ENCODE peak calls at places on chromosomes 6 and 20, in eight cellular contexts. One of them, this sample, is unnamed.

GRCh38 chr20:24611360-24612140 is 142.1 kb downstream of the SYNDIG1 start:
- DNase-seq in GM12892: no peak
- DNase-seq in Peyer's patch: no peak
- DNase-seq in suprapubic skin: no peak
- DNase-seq in body of pancreas: no peak
- DNase-seq in adrenal gland: no peak
- DNase-seq in heart left ventricle: no peak
- DNase-seq in H54: no peak
- DNase-seq in this sample: no peak

GRCh38 chr20:330233-331149 is 5.1 kb downstream of the SOX12 start:
- DNase-seq in heart left ventricle: peak; percentile 49
- DNase-seq in body of pancreas: peak; percentile 63
- DNase-seq in Peyer's patch: peak; percentile 77
- DNase-seq in GM12892: peak; percentile 68
- DNase-seq in suprapubic skin: no peak
- DNase-seq in H54: peak; percentile 72
- DNase-seq in adrenal gland: peak; percentile 67
- DNase-seq in this sample: no peak

GRCh38 chr6:117503211-117503610 is 20.7 kb downstream of the DCBLD1 start:
- DNase-seq in body of pancreas: no peak
- DNase-seq in GM12892: no peak
- DNase-seq in H54: no peak
- DNase-seq in adrenal gland: no peak
- DNase-seq in heart left ventricle: no peak
- DNase-seq in suprapubic skin: no peak
- DNase-seq in Peyer's patch: no peak
- DNase-seq in this sample: no peak

GRCh38 chr6:44226368-44227137 is 3.2 kb downstream of the SLC29A1 start:
- DNase-seq in GM12892: no peak
- DNase-seq in adrenal gland: no peak
- DNase-seq in suprapubic skin: no peak
- DNase-seq in H54: no peak
- DNase-seq in Peyer's patch: no peak
- DNase-seq in body of pancreas: no peak
- DNase-seq in heart left ventricle: peak; percentile 65
- DNase-seq in this sample: no peak

GRCh38 chr20:40582531-40582930 is 106.5 kb downstream of the MAFB start:
- DNase-seq in H54: no peak
- DNase-seq in adrenal gland: no peak
- DNase-seq in heart left ventricle: no peak
- DNase-seq in body of pancreas: no peak
- DNase-seq in Peyer's patch: peak; percentile 58
- DNase-seq in GM12892: no peak
- DNase-seq in suprapubic skin: no peak
- DNase-seq in this sample: no peak

GRCh38 chr20:48703107-48703506 is 124.7 kb downstream of the PREX1 start:
- DNase-seq in GM12892: no peak
- DNase-seq in adrenal gland: peak; percentile 67
- DNase-seq in heart left ventricle: peak; percentile 71
- DNase-seq in Peyer's patch: no peak
- DNase-seq in suprapubic skin: no peak
- DNase-seq in H54: no peak
- DNase-seq in body of pancreas: no peak
- DNase-seq in this sample: no peak

GRCh38 chr6:28941681-28942448 is 18.1 kb upstream of the TRIM27 start:
- DNase-seq in Peyer's patch: no peak
- DNase-seq in suprapubic skin: no peak
- DNase-seq in GM12892: no peak
- DNase-seq in heart left ventricle: no peak
- DNase-seq in H54: no peak
- DNase-seq in adrenal gland: no peak
- DNase-seq in body of pancreas: no peak
- DNase-seq in this sample: no peak

GRCh38 chr6:11434565-11435326 is 102.8 kb upstream of the TMEM170B start:
- DNase-seq in GM12892: no peak
- DNase-seq in Peyer's patch: peak; percentile 75
- DNase-seq in adrenal gland: no peak
- DNase-seq in body of pancreas: peak; percentile 49
- DNase-seq in H54: no peak
- DNase-seq in suprapubic skin: no peak
- DNase-seq in heart left ventricle: no peak
- DNase-seq in this sample: no peak

GRCh38 chr6:113690957-113691656 is 166.0 kb upstream of the MARCKS start:
- DNase-seq in heart left ventricle: no peak
- DNase-seq in suprapubic skin: no peak
- DNase-seq in adrenal gland: no peak
- DNase-seq in body of pancreas: no peak
- DNase-seq in Peyer's patch: no peak
- DNase-seq in GM12892: no peak
- DNase-seq in H54: no peak
- DNase-seq in this sample: no peak

GRCh38 chr6:113686049-113686448 is 171.1 kb upstream of the MARCKS start:
- DNase-seq in H54: no peak
- DNase-seq in heart left ventricle: no peak
- DNase-seq in adrenal gland: no peak
- DNase-seq in GM12892: no peak
- DNase-seq in suprapubic skin: no peak
- DNase-seq in Peyer's patch: no peak
- DNase-seq in body of pancreas: no peak
- DNase-seq in this sample: no peak

GRCh38 chr6:113694278-113695077 is 162.7 kb upstream of the MARCKS start:
- DNase-seq in Peyer's patch: no peak
- DNase-seq in heart left ventricle: no peak
- DNase-seq in GM12892: no peak
- DNase-seq in suprapubic skin: no peak
- DNase-seq in H54: no peak
- DNase-seq in body of pancreas: peak; percentile 24
- DNase-seq in adrenal gland: no peak
- DNase-seq in this sample: no peak

GRCh38 chr6:113693866-113694265 is 163.3 kb upstream of the MARCKS start:
- DNase-seq in adrenal gland: no peak
- DNase-seq in H54: no peak
- DNase-seq in body of pancreas: peak; percentile 29
- DNase-seq in heart left ventricle: no peak
- DNase-seq in suprapubic skin: no peak
- DNase-seq in Peyer's patch: no peak
- DNase-seq in GM12892: no peak
- DNase-seq in this sample: no peak

GRCh38 chr6:113690255-113690956 is 166.7 kb upstream of the MARCKS start:
- DNase-seq in body of pancreas: peak; percentile 61
- DNase-seq in heart left ventricle: no peak
- DNase-seq in adrenal gland: no peak
- DNase-seq in H54: no peak
- DNase-seq in suprapubic skin: no peak
- DNase-seq in Peyer's patch: no peak
- DNase-seq in GM12892: no peak
- DNase-seq in this sample: no peak
- TF ChIP-seq POLR2A in body of pancreas: no peak
- TF ChIP-seq POLR2A in heart left ventricle: no peak
- TF ChIP-seq POLR2A in adrenal gland: no peak
- TF ChIP-seq POLR2A in H54: no peak
- TF ChIP-seq POLR2A in suprapubic skin: no peak
- TF ChIP-seq POLR2A in Peyer's patch: no peak
- TF ChIP-seq POLR2A in GM12892: no peak
- TF ChIP-seq POLR2A in this sample: no peak

GRCh38 chr20:22428051-22428450 is 156.3 kb downstream of the FOXA2 start:
- DNase-seq in GM12892: no peak
- DNase-seq in Peyer's patch: no peak
- DNase-seq in body of pancreas: no peak
- DNase-seq in H54: no peak
- DNase-seq in heart left ventricle: no peak
- DNase-seq in suprapubic skin: no peak
- DNase-seq in adrenal gland: no peak
- DNase-seq in this sample: no peak

GRCh38 chr20:22430746-22431168 is 153.6 kb downstream of the FOXA2 start:
- DNase-seq in suprapubic skin: no peak
- DNase-seq in adrenal gland: no peak
- DNase-seq in heart left ventricle: no peak
- DNase-seq in H54: no peak
- DNase-seq in GM12892: no peak
- DNase-seq in Peyer's patch: no peak
- DNase-seq in body of pancreas: no peak
- DNase-seq in this sample: no peak

GRCh38 chr20:22429175-22430153 is 154.9 kb downstream of the FOXA2 start:
- DNase-seq in adrenal gland: no peak
- DNase-seq in GM12892: no peak
- DNase-seq in H54: no peak
- DNase-seq in body of pancreas: no peak
- DNase-seq in heart left ventricle: no peak
- DNase-seq in Peyer's patch: no peak
- DNase-seq in suprapubic skin: no peak
- DNase-seq in this sample: no peak

GRCh38 chr20:22431419-22431818 is 153.0 kb downstream of the FOXA2 start:
- DNase-seq in GM12892: no peak
- DNase-seq in Peyer's patch: no peak
- DNase-seq in body of pancreas: no peak
- DNase-seq in heart left ventricle: no peak
- DNase-seq in suprapubic skin: no peak
- DNase-seq in H54: no peak
- DNase-seq in adrenal gland: no peak
- DNase-seq in this sample: no peak

DNA sequence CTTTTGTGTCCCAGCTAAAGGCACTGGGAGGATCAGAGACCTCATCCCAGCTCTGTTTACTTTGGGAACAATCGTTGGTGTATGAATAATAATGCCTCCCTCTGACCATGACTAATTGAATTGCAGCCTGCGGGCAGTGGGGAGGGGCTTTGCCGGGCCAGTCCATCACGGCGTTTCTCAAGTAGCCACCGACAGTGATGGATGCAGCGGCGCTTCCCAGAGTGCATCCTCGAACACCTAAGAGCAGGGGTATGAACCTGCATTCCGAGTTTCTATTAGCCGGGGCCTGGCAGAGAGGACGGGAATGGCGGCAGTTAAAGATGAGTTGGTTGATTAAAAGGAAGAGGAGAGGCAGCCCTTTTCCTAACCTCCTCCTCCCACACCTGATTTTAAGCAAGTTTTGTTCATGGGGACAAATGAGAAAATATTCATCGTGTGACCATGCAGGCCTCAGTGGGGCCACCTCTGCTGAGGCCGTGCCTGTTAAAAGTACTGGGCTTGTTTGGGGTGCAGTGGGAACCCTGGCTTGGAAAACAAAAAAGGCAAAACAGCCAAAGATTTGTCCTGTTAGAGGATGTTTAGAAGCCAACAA is 154.1 kb downstream of the FOXA2 start:
- DNase-seq in Peyer's patch: no peak
- DNase-seq in GM12892: no peak
- DNase-seq in body of pancreas: no peak
- DNase-seq in adrenal gland: no peak
- DNase-seq in suprapubic skin: no peak
- DNase-seq in H54: no peak
- DNase-seq in heart left ventricle: no peak
- DNase-seq in this sample: no peak
- TF ChIP-seq POLR2A in Peyer's patch: no peak
- TF ChIP-seq POLR2A in GM12892: no peak
- TF ChIP-seq POLR2A in body of pancreas: no peak
- TF ChIP-seq POLR2A in adrenal gland: no peak
- TF ChIP-seq POLR2A in suprapubic skin: no peak
- TF ChIP-seq POLR2A in H54: no peak
- TF ChIP-seq POLR2A in heart left ventricle: no peak
- TF ChIP-seq POLR2A in this sample: no peak

GRCh38 chr20:62549499-62550086 is 73.8 kb upstream of the GATA5 start:
- DNase-seq in H54: no peak
- DNase-seq in GM12892: no peak
- DNase-seq in Peyer's patch: no peak
- DNase-seq in adrenal gland: no peak
- DNase-seq in suprapubic skin: no peak
- DNase-seq in heart left ventricle: peak; percentile 72
- DNase-seq in body of pancreas: no peak
- DNase-seq in this sample: no peak

GRCh38 chr20:62551408-62552323 is 75.9 kb upstream of the GATA5 start:
- DNase-seq in adrenal gland: no peak
- DNase-seq in H54: no peak
- DNase-seq in GM12892: no peak
- DNase-seq in heart left ventricle: no peak
- DNase-seq in suprapubic skin: no peak
- DNase-seq in Peyer's patch: no peak
- DNase-seq in body of pancreas: no peak
- DNase-seq in this sample: no peak

GRCh38 chr20:62549029-62549428 is 73.2 kb upstream of the GATA5 start:
- DNase-seq in adrenal gland: no peak
- DNase-seq in H54: no peak
- DNase-seq in heart left ventricle: no peak
- DNase-seq in GM12892: no peak
- DNase-seq in Peyer's patch: no peak
- DNase-seq in suprapubic skin: no peak
- DNase-seq in body of pancreas: no peak
- DNase-seq in this sample: no peak

GRCh38 chr20:62548483-62548882 is 72.7 kb upstream of the GATA5 start:
- DNase-seq in heart left ventricle: no peak
- DNase-seq in body of pancreas: no peak
- DNase-seq in Peyer's patch: no peak
- DNase-seq in H54: no peak
- DNase-seq in adrenal gland: no peak
- DNase-seq in suprapubic skin: no peak
- DNase-seq in GM12892: no peak
- DNase-seq in this sample: no peak

DNA sequence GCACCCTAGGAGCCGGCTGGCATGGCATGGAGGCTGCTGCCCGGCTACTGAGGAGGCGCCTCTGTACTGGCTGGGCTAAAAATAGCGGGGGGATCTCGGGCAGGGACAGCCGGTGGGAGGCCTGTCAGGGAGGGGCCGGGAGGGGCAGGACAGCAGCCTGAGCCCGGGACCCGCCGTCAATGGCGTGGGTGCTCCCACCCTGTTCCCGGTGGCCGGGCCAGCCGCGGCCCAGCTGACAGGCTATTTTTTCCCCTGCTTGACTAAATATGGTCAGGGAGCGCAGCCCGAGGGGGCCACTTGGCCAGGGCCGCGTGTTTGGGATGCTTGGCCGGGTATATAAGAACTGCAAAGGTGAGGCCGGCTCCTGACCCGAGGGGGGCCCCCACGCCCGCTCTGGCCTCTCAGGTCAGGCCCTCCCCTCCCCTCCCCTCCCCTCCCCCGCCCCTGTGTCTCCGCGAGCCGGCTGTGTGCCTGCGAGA is 74.3 kb upstream of the GATA5 start:
- DNase-seq in Peyer's patch: no peak
- DNase-seq in H54: no peak
- DNase-seq in suprapubic skin: no peak
- DNase-seq in adrenal gland: no peak
- DNase-seq in GM12892: no peak
- DNase-seq in heart left ventricle: peak; percentile 94
- DNase-seq in body of pancreas: no peak
- DNase-seq in this sample: no peak
- TF ChIP-seq POLR2A in Peyer's patch: no peak
- TF ChIP-seq POLR2A in H54: no peak
- TF ChIP-seq POLR2A in suprapubic skin: no peak
- TF ChIP-seq POLR2A in adrenal gland: no peak
- TF ChIP-seq POLR2A in GM12892: no peak
- TF ChIP-seq POLR2A in heart left ventricle: peak; percentile 28
- TF ChIP-seq POLR2A in body of pancreas: no peak
- TF ChIP-seq POLR2A in this sample: no peak

DNA sequence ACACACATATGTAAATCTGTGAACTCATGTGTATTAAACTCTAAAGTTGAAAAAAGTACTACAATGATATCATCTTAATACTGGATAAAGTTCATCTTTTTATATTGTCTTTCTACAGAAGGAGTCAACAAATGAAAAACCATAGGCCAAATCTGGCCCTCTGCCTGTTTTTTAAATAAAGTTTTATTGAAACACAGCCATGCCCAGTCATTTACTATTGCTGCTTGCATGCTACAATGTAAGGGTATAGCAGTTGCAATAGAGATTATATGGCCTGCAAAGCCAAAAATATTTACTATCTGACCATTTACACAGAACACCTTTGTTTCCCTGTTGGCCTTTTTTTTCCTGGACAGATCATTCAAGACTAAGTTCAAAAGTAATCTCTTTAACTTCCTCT is 374.6 kb upstream of the ARID1B start:
- DNase-seq in adrenal gland: no peak
- DNase-seq in GM12892: no peak
- DNase-seq in suprapubic skin: no peak
- DNase-seq in heart left ventricle: no peak
- DNase-seq in H54: no peak
- DNase-seq in Peyer's patch: no peak
- DNase-seq in body of pancreas: no peak
- DNase-seq in this sample: no peak
- TF ChIP-seq POLR2A in adrenal gland: no peak
- TF ChIP-seq POLR2A in GM12892: no peak
- TF ChIP-seq POLR2A in suprapubic skin: no peak
- TF ChIP-seq POLR2A in heart left ventricle: no peak
- TF ChIP-seq POLR2A in H54: no peak
- TF ChIP-seq POLR2A in Peyer's patch: no peak
- TF ChIP-seq POLR2A in body of pancreas: no peak
- TF ChIP-seq POLR2A in this sample: no peak

This sample was measured in HCT116.